ENCODE peak calls at places on chromosomes 12 and 14, in eight cellular contexts. One of them, this sample, is unnamed.
A peak's percentile ranks its signal among the peaks of the same experiment; 100 is the strongest.

GRCh38 chr12:121649819-121650353 is 19.6 kb downstream of the MORN3 start:
- DNase-seq in GM12865: no peak
- DNase-seq in A549: no peak
- DNase-seq in adrenal gland: no peak
- DNase-seq in psoas muscle: no peak
- DNase-seq in thyroid gland: no peak
- DNase-seq in nephron progenitor cell: no peak
- DNase-seq in suprapubic skin: no peak
- DNase-seq in this sample: no peak

GRCh38 chr12:80400591-80400991 is 43.4 kb upstream of the PTPRQ start:
- DNase-seq in adrenal gland: no peak
- DNase-seq in psoas muscle: peak; percentile 49
- DNase-seq in GM12865: no peak
- DNase-seq in suprapubic skin: no peak
- DNase-seq in thyroid gland: no peak
- DNase-seq in nephron progenitor cell: no peak
- DNase-seq in A549: no peak
- DNase-seq in this sample: no peak

GRCh38 chr12:130796985-130797686 is 41.9 kb downstream of the STX2 start:
- DNase-seq in GM12865: peak; percentile 61
- DNase-seq in psoas muscle: no peak
- DNase-seq in suprapubic skin: peak; percentile 32
- DNase-seq in nephron progenitor cell: no peak
- DNase-seq in A549: no peak
- DNase-seq in thyroid gland: no peak
- DNase-seq in adrenal gland: no peak
- DNase-seq in this sample: no peak

GRCh38 chr12:12902036-12902435 is 10.7 kb downstream of the GPRC5A start:
- DNase-seq in suprapubic skin: no peak
- DNase-seq in adrenal gland: peak; percentile 59
- DNase-seq in GM12865: no peak
- DNase-seq in nephron progenitor cell: no peak
- DNase-seq in psoas muscle: no peak
- DNase-seq in thyroid gland: no peak
- DNase-seq in A549: no peak
- DNase-seq in this sample: no peak

GRCh38 chr12:51196547-51196946 is 21.3 kb downstream of the POU6F1 start:
- DNase-seq in GM12865: no peak
- DNase-seq in nephron progenitor cell: no peak
- DNase-seq in A549: no peak
- DNase-seq in psoas muscle: no peak
- DNase-seq in adrenal gland: no peak
- DNase-seq in suprapubic skin: no peak
- DNase-seq in thyroid gland: no peak
- DNase-seq in this sample: no peak

GRCh38 chr12:49970658-49971057 is 2.1 kb upstream of the AQP6 start:
- DNase-seq in A549: no peak
- DNase-seq in thyroid gland: no peak
- DNase-seq in adrenal gland: no peak
- DNase-seq in psoas muscle: no peak
- DNase-seq in GM12865: no peak
- DNase-seq in suprapubic skin: no peak
- DNase-seq in nephron progenitor cell: no peak
- DNase-seq in this sample: no peak

GRCh38 chr14:103520657-103521437 is 1.8 kb downstream of the CKB start:
- DNase-seq in psoas muscle: peak; percentile 89
- DNase-seq in thyroid gland: peak; percentile 97
- DNase-seq in suprapubic skin: peak; percentile 84
- DNase-seq in GM12865: peak; percentile 69
- DNase-seq in A549: peak; percentile 81
- DNase-seq in nephron progenitor cell: peak; percentile 87
- DNase-seq in adrenal gland: peak; percentile 89
- DNase-seq in this sample: peak; percentile 83

GRCh38 chr14:35438910-35439713 is 34.6 kb upstream of the NFKBIA start:
- DNase-seq in suprapubic skin: no peak
- DNase-seq in psoas muscle: no peak
- DNase-seq in nephron progenitor cell: no peak
- DNase-seq in adrenal gland: no peak
- DNase-seq in thyroid gland: no peak
- DNase-seq in GM12865: peak; percentile 16
- DNase-seq in A549: no peak
- DNase-seq in this sample: no peak

GRCh38 chr14:91417134-91417982 is at the start of gene CCDC88C:
- DNase-seq in thyroid gland: peak; percentile 66
- DNase-seq in nephron progenitor cell: peak; percentile 79
- DNase-seq in psoas muscle: peak; percentile 65
- DNase-seq in A549: peak; percentile 66
- DNase-seq in suprapubic skin: no peak
- DNase-seq in adrenal gland: peak; percentile 70
- DNase-seq in GM12865: peak; percentile 84
- DNase-seq in this sample: no peak

GRCh38 chr14:21072102-21072501 is 2.0 kb downstream of the ARHGEF40 start:
- DNase-seq in psoas muscle: no peak
- DNase-seq in A549: peak; percentile 32
- DNase-seq in nephron progenitor cell: no peak
- DNase-seq in GM12865: no peak
- DNase-seq in adrenal gland: no peak
- DNase-seq in suprapubic skin: no peak
- DNase-seq in thyroid gland: no peak
- DNase-seq in this sample: no peak

GRCh38 chr14:74980746-74981661 is 21.7 kb upstream of the EIF2B2 start:
- DNase-seq in suprapubic skin: peak; percentile 76
- DNase-seq in GM12865: no peak
- DNase-seq in A549: no peak
- DNase-seq in adrenal gland: no peak
- DNase-seq in psoas muscle: peak; percentile 86
- DNase-seq in nephron progenitor cell: peak; percentile 73
- DNase-seq in thyroid gland: no peak
- DNase-seq in this sample: no peak

GRCh38 chr12:83473408-83474095 is 786.8 kb downstream of the TMTC2 start:
- DNase-seq in GM12865: no peak
- DNase-seq in A549: no peak
- DNase-seq in psoas muscle: no peak
- DNase-seq in adrenal gland: no peak
- DNase-seq in suprapubic skin: no peak
- DNase-seq in thyroid gland: no peak
- DNase-seq in nephron progenitor cell: no peak
- DNase-seq in this sample: no peak

GRCh38 chr12:2083561-2083960 is 30.8 kb downstream of the CACNA1C start:
- DNase-seq in adrenal gland: no peak
- DNase-seq in GM12865: no peak
- DNase-seq in thyroid gland: no peak
- DNase-seq in nephron progenitor cell: no peak
- DNase-seq in psoas muscle: no peak
- DNase-seq in suprapubic skin: no peak
- DNase-seq in A549: no peak
- DNase-seq in this sample: no peak

GRCh38 chr12:46304080-46304479 is 35.2 kb upstream of the SLC38A1 start:
- DNase-seq in psoas muscle: no peak
- DNase-seq in suprapubic skin: no peak
- DNase-seq in thyroid gland: no peak
- DNase-seq in adrenal gland: no peak
- DNase-seq in A549: no peak
- DNase-seq in GM12865: no peak
- DNase-seq in nephron progenitor cell: no peak
- DNase-seq in this sample: no peak

GRCh38 chr14:103908580-103908979 is 19.7 kb upstream of the TDRD9 start:
- DNase-seq in nephron progenitor cell: no peak
- DNase-seq in thyroid gland: no peak
- DNase-seq in adrenal gland: no peak
- DNase-seq in A549: no peak
- DNase-seq in psoas muscle: no peak
- DNase-seq in suprapubic skin: no peak
- DNase-seq in GM12865: no peak
- DNase-seq in this sample: no peak

GRCh38 chr12:4303750-4304149 is 17.3 kb upstream of the TIGAR start:
- DNase-seq in A549: no peak
- DNase-seq in suprapubic skin: no peak
- DNase-seq in psoas muscle: no peak
- DNase-seq in thyroid gland: no peak
- DNase-seq in GM12865: no peak
- DNase-seq in nephron progenitor cell: no peak
- DNase-seq in adrenal gland: no peak
- DNase-seq in this sample: no peak

GRCh38 chr12:108299980-108300696 is 39.0 kb downstream of the CMKLR1 start:
- DNase-seq in suprapubic skin: no peak
- DNase-seq in adrenal gland: no peak
- DNase-seq in GM12865: no peak
- DNase-seq in psoas muscle: no peak
- DNase-seq in nephron progenitor cell: no peak
- DNase-seq in thyroid gland: no peak
- DNase-seq in A549: no peak
- DNase-seq in this sample: no peak

GRCh38 chr12:48812389-48812788 is 5.9 kb upstream of the CACNB3 start:
- DNase-seq in adrenal gland: no peak
- DNase-seq in suprapubic skin: no peak
- DNase-seq in A549: no peak
- DNase-seq in thyroid gland: no peak
- DNase-seq in psoas muscle: no peak
- DNase-seq in GM12865: no peak
- DNase-seq in nephron progenitor cell: no peak
- DNase-seq in this sample: no peak

GRCh38 chr14:67620217-67620789 is 583 bp downstream of the ARG2 start:
- DNase-seq in nephron progenitor cell: peak; percentile 38
- DNase-seq in adrenal gland: peak; percentile 46
- DNase-seq in thyroid gland: peak; percentile 63
- DNase-seq in A549: peak; percentile 21
- DNase-seq in psoas muscle: no peak
- DNase-seq in suprapubic skin: no peak
- DNase-seq in GM12865: no peak
- DNase-seq in this sample: no peak

GRCh38 chr12:105696-106095 is 39.1 kb downstream of the IQSEC3 start:
- DNase-seq in adrenal gland: no peak
- DNase-seq in GM12865: peak; percentile 10
- DNase-seq in suprapubic skin: no peak
- DNase-seq in thyroid gland: no peak
- DNase-seq in nephron progenitor cell: no peak
- DNase-seq in A549: no peak
- DNase-seq in psoas muscle: no peak
- DNase-seq in this sample: no peak

GRCh38 chr14:85273099-85273677 is 256.8 kb upstream of the FLRT2 start:
- DNase-seq in suprapubic skin: no peak
- DNase-seq in nephron progenitor cell: no peak
- DNase-seq in psoas muscle: no peak
- DNase-seq in adrenal gland: no peak
- DNase-seq in A549: no peak
- DNase-seq in thyroid gland: no peak
- DNase-seq in GM12865: no peak
- DNase-seq in this sample: no peak

DNA sequence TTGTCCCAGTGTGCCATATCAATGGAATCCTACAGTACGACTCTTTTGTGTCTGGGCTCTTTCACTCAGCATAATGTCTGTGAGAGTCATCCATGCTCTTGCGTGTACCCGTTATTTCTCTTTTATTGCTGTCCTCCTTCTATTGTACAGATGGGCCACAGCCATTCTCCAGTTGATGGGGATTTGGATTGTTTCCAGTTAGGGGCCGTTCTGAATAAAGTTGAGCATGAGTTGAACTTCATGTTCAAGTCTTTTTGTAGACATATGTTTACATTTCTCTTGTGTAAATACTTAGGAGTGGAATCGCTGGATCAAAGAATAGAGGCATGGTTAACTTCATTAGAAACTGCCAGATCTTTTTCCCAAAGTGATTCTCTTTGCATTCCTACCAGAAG is 38.4 kb downstream of the MYO1H start:
- DNase-seq in suprapubic skin: no peak
- DNase-seq in adrenal gland: no peak
- DNase-seq in GM12865: no peak
- DNase-seq in psoas muscle: no peak
- DNase-seq in nephron progenitor cell: no peak
- DNase-seq in A549: no peak
- DNase-seq in thyroid gland: no peak
- DNase-seq in this sample: no peak
- TF ChIP-seq CTCF in suprapubic skin: no peak
- TF ChIP-seq CTCF in adrenal gland: no peak
- TF ChIP-seq CTCF in GM12865: no peak
- TF ChIP-seq CTCF in psoas muscle: no peak
- TF ChIP-seq CTCF in nephron progenitor cell: no peak
- TF ChIP-seq CTCF in A549: no peak
- TF ChIP-seq CTCF in thyroid gland: no peak
- TF ChIP-seq CTCF in this sample: no peak

GRCh38 chr12:123601602-123602489 is at the start of gene DDX55:
- DNase-seq in psoas muscle: peak; percentile 94
- DNase-seq in suprapubic skin: peak; percentile 90
- DNase-seq in adrenal gland: peak; percentile 83
- DNase-seq in A549: peak; percentile 81
- DNase-seq in nephron progenitor cell: peak; percentile 85
- DNase-seq in thyroid gland: peak; percentile 85
- DNase-seq in GM12865: peak; percentile 93
- DNase-seq in this sample: peak; percentile 87
- TF ChIP-seq CTCF in psoas muscle: peak; percentile 59
- TF ChIP-seq CTCF in suprapubic skin: no peak
- TF ChIP-seq CTCF in adrenal gland: no peak
- TF ChIP-seq CTCF in A549: peak; percentile 52
- TF ChIP-seq CTCF in nephron progenitor cell: no peak
- TF ChIP-seq CTCF in thyroid gland: peak; percentile 31
- TF ChIP-seq CTCF in GM12865: peak; percentile 18
- TF ChIP-seq CTCF in this sample: peak; percentile 66

DNA sequence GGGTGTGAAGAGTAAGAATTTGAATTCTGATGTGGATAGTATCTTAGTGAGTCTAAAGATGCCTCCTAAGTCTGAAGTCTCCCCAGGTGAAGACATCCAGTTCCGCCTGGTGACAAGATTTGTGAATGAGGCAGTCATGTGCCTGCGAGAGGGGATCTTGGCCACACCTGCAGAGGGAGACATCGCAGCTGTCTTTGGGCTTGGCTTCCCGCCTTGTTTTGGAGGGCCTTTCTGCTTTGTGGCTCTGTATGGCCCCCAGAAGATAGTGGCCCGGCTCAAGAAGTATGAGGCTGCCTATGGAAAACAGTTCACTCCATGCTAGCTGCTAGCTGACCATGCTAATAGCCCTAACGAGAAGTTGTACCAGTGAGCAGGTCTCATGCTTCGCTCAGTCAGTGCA is 24.6 kb upstream of the AICDA start:
- DNase-seq in suprapubic skin: no peak
- DNase-seq in psoas muscle: no peak
- DNase-seq in A549: no peak
- DNase-seq in GM12865: no peak
- DNase-seq in nephron progenitor cell: no peak
- DNase-seq in thyroid gland: no peak
- DNase-seq in adrenal gland: no peak
- DNase-seq in this sample: no peak
- TF ChIP-seq CTCF in suprapubic skin: no peak
- TF ChIP-seq CTCF in psoas muscle: no peak
- TF ChIP-seq CTCF in A549: no peak
- TF ChIP-seq CTCF in GM12865: no peak
- TF ChIP-seq CTCF in nephron progenitor cell: no peak
- TF ChIP-seq CTCF in thyroid gland: no peak
- TF ChIP-seq CTCF in adrenal gland: no peak
- TF ChIP-seq CTCF in this sample: no peak

DNA sequence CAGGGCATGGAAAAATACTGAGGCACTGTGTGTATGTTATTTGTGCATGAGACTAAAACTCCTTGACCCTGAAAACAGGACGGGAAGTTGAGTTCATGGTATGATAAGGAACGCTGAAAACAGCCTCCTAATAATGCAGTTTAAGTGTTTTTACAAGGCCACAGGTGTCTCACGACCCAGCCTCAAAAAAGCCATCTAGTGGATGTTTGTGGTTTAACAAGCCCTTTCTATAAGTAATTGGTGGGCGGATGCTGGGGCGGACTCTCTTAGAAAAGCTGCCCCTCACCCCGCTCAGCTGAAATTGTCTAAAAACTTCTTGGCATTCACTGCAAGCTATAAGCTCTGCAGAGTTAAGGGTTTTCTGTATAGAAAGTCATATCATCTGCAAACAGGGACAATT is 184.5 kb downstream of the NUBPL start:
- DNase-seq in A549: no peak
- DNase-seq in suprapubic skin: no peak
- DNase-seq in thyroid gland: no peak
- DNase-seq in nephron progenitor cell: no peak
- DNase-seq in GM12865: no peak
- DNase-seq in adrenal gland: no peak
- DNase-seq in psoas muscle: no peak
- DNase-seq in this sample: no peak
- TF ChIP-seq CTCF in A549: no peak
- TF ChIP-seq CTCF in suprapubic skin: no peak
- TF ChIP-seq CTCF in thyroid gland: no peak
- TF ChIP-seq CTCF in nephron progenitor cell: no peak
- TF ChIP-seq CTCF in GM12865: no peak
- TF ChIP-seq CTCF in adrenal gland: no peak
- TF ChIP-seq CTCF in psoas muscle: no peak
- TF ChIP-seq CTCF in this sample: no peak

This sample was measured in type B pancreatic cell.